ENCODE peak calls at places on chromosome 3, in five cellular contexts. A is type B pancreatic cell, E is choroid plexus epithelial cell, V is fibroblast of mammary gland, Y is esophagus squamous epithelium. B is an unnamed sample.

GRCh38 chr3:66639794-66640356 is 139.1 kb upstream of the LRIG1 start:
- DNase-seq in A (no peak), V (no peak), Y (no peak), E (peak; percentile 40), B (no peak)

GRCh38 chr3:191329654-191330308 is 545 bp downstream of the UTS2B start:
- DNase-seq in Y (no peak), V (peak; percentile 57), E (peak; percentile 62), A (peak; percentile 76), B (peak; percentile 66)

GRCh38 chr3:16885948-16886683 is 1.4 kb downstream of the PLCL2 start:
- DNase-seq in V (peak; percentile 45), A (no peak), Y (no peak), E (peak; percentile 40), B (no peak)

GRCh38 chr3:20511863-20512262 is 325.9 kb upstream of the SGO1 start:
- DNase-seq in E (peak; percentile 61), Y (no peak), V (peak; percentile 75), A (no peak), B (no peak)

GRCh38 chr3:125511420-125512094 is 8.4 kb downstream of the SNX4 start:
- DNase-seq in V (no peak), Y (no peak), E (peak; percentile 4), A (no peak), B (no peak)

GRCh38 chr3:60582285-60582684 is 669.0 kb downstream of the FHIT start:
- DNase-seq in A (no peak), V (peak; percentile 33), E (peak; percentile 29), Y (no peak), B (no peak)

GRCh38 chr3:59559721-59560514 is 510.1 kb upstream of the CFAP20DC start:
- DNase-seq in A (no peak), Y (no peak), V (peak; percentile 99), E (peak; percentile 98), B (no peak)

GRCh38 chr3:64048631-64049061 is 25.4 kb upstream of the PSMD6 start:
- DNase-seq in A (no peak), Y (no peak), V (peak; percentile 59), E (peak; percentile 28), B (no peak)

GRCh38 chr3:12455740-12456139 is 28.5 kb upstream of the TSEN2 start:
- DNase-seq in Y (no peak), V (no peak), E (no peak), A (no peak), B (no peak)

GRCh38 chr3:46659285-46659684 is 34.2 kb downstream of the ALS2CL start:
- DNase-seq in E (no peak), Y (no peak), A (no peak), V (no peak), B (no peak)

GRCh38 chr3:12993623-12994356 is 79.4 kb downstream of the IQSEC1 start:
- DNase-seq in V (no peak), E (no peak), Y (no peak), A (no peak), B (peak; percentile 58)

GRCh38 chr3:111690242-111690641 is 95.1 kb upstream of the ZBED2 start:
- DNase-seq in V (peak; percentile 20), A (no peak), E (peak; percentile 53), Y (no peak), B (no peak)

GRCh38 chr3:66394261-66395249 is 106.3 kb downstream of the LRIG1 start:
- DNase-seq in V (no peak), A (no peak), Y (no peak), E (peak; percentile 88), B (no peak)

GRCh38 chr3:17130956-17131355 is 246.2 kb downstream of the PLCL2 start:
- DNase-seq in E (no peak), Y (no peak), A (peak; percentile 18), V (no peak), B (no peak)

GRCh38 chr3:67357610-67358458 is 296.6 kb downstream of the SUCLG2 start:
- DNase-seq in A (no peak), V (peak; percentile 27), Y (no peak), E (peak; percentile 51), B (no peak)

GRCh38 chr3:176514297-176514696 is 683.0 kb downstream of the TBL1XR1 start:
- DNase-seq in A (no peak), V (peak; percentile 58), E (peak; percentile 73), Y (no peak), B (no peak)

GRCh38 chr3:187972454-187972853 is 181.5 kb upstream of the LPP start:
- DNase-seq in V (no peak), A (no peak), Y (no peak), E (no peak), B (no peak)

GRCh38 chr3:187973977-187974856 is 179.7 kb upstream of the LPP start:
- DNase-seq in A (no peak), E (no peak), V (no peak), Y (no peak), B (no peak)

GRCh38 chr3:187975571-187976360 is 178.2 kb upstream of the LPP start:
- DNase-seq in Y (no peak), A (no peak), V (peak; percentile 94), E (peak; percentile 56), B (no peak)

GRCh38 chr3:187976361-187976900 is 177.5 kb upstream of the LPP start:
- DNase-seq in A (no peak), Y (no peak), V (no peak), E (no peak), B (no peak)

GRCh38 chr3:187974857-187975257 is 179.1 kb upstream of the LPP start:
- DNase-seq in Y (no peak), E (no peak), A (no peak), V (no peak), B (no peak)
- TF ChIP-seq CTCF in Y (peak; percentile 18), E (peak; percentile 28), A (peak; percentile 20), V (peak; percentile 23), B (no peak)

DNA sequence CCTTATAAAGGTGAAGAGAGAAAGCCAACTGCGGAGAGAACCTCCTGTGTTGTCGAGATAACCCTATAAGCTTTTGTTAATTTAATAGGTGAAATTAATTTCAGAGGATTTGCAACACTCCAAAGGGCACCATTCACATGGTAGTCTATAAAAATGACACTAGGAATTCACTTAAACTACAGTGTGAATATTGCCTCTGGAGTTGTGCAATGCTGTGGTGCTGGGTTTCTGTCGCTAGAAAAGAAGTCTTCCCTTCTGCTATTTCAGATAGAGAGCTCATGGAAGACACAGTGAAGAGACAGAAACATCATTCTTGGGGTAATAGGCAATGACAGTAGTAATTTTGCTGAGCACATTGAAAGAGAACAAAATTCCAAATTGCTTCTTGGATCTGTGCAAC is 28.8 kb upstream of the PROK2 start:
- DNase-seq in Y (no peak), A (no peak), V (no peak), E (no peak), B (no peak)
- TF ChIP-seq CTCF in Y (no peak), A (no peak), V (no peak), E (no peak), B (no peak)

GRCh38 chr3:122362026-122362425 is 21.0 kb downstream of the MIX23 start:
- DNase-seq in Y (no peak), E (no peak), V (no peak), A (no peak), B (no peak)

GRCh38 chr3:122366379-122366749 is 16.7 kb downstream of the MIX23 start:
- DNase-seq in V (no peak), Y (no peak), E (no peak), A (no peak), B (no peak)

GRCh38 chr3:122358633-122359032 is 24.4 kb downstream of the MIX23 start:
- DNase-seq in A (no peak), V (no peak), Y (no peak), E (no peak), B (no peak)

GRCh38 chr3:122365073-122365472 is 18.0 kb downstream of the MIX23 start:
- DNase-seq in A (no peak), V (no peak), E (no peak), Y (no peak), B (no peak)

DNA sequence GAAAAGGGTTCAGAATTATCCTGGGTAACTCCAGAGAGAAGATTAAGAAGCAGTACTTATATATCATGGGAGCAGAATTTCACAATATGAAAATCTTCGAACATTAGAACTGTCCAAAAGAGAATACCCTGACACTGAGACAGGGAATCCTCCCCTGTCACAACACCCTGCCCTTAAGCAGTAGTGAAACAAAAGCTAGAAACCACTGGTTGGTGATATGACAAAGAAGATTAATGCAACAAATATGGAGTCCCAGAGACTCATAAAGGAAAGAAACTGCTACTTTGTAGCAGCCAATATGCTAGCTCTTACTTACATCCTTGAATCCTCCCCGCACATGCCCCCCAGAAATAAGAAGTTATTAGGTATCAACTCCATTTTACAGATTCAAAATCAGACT is 18.5 kb downstream of the MIX23 start:
- DNase-seq in A (no peak), V (no peak), E (no peak), Y (no peak), B (no peak)
- TF ChIP-seq CTCF in A (no peak), V (no peak), E (no peak), Y (no peak), B (no peak)

DNA sequence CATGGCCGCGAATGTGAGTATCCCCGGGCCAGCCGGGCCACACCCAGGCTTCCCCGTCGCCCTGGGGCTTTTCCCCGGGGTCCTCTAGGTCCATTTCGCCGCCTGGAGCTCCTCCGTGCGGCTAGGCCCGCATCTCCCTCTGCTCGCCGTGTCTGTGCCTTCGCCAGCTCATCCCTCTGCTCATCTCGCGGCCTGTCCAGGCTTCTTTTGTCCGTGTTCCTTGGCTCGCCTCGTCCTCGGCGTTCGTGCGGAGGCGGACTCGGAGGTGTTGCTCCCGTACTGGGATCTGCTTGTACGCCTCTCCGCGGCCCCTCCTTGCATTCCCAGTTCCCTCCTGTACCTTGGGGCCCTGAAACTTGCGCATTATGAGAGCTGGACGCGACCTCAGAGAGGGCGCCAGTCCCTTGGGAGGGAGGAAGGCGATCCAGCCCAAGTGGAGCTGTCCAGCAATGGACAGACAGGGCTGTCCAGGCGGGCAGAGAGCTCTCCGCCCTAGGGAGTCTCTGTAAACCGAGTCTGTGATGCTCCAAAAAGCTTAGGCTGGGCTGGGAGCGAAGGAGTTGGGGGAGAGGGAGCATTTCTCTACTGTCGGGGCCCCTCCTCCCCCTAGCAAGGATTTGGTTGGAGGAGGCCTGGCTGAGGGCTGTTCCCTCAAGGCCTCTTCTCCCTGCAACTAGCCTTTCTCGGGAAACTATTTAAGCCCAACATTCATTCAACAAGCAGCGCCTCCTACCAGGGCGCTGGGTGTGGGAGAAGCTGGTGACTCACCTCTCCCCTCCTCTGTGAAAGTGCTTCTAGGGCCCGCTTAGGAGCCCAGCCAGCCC is 553 bp downstream of the TMEM43 start:
- DNase-seq in A (peak; percentile 72), E (peak; percentile 95), V (peak; percentile 96), Y (no peak), B (no peak)
- TF ChIP-seq CTCF in A (no peak), E (peak; percentile 42), V (peak; percentile 23), Y (no peak), B (no peak)

DNA sequence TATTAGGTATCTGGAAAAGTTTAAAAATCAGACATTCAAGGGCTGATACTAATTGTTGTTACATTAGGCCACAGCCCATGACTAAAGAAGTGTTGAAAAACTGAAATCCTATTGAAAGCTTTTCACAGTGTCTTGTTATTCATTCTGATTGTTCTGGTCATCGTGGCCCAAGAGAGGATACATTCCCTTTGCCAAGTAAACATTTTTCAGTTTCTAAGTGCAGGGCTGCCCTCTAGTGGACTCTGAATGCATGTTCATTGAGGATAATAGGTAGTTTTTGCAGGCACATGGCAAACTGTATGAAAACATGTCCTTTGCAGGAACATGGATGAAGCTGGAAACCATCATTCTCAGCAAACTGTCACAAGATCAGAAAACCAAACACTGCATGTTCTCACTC is 181.1 kb downstream of the MYRIP start:
- DNase-seq in E (peak; percentile 71), Y (no peak), V (peak; percentile 73), A (no peak), B (no peak)
- TF ChIP-seq CTCF in E (peak; percentile 62), Y (peak; percentile 78), V (peak; percentile 69), A (peak; percentile 71), B (peak; percentile 39)